ENCODE peak calls at places on chromosomes 16 and 17, in five cellular contexts. One of them, this sample, is unnamed.

GRCh38 chr16:67158637-67159600 is 790 bp downstream of the TRADD start:
- DNase-seq in A549: peak
- DNase-seq in H1: peak
- DNase-seq in GM12878: peak
- DNase-seq in HepG2: peak
- DNase-seq in this sample: peak

GRCh38 chr17:65190467-65191095 is 53.4 kb downstream of the RGS9 start:
- DNase-seq in A549: no peak
- DNase-seq in H1: no peak
- DNase-seq in GM12878: no peak
- DNase-seq in HepG2: no peak
- DNase-seq in this sample: no peak

GRCh38 chr16:29745126-29745852 is 501 bp downstream of the C16orf54 start:
- DNase-seq in A549: no peak
- DNase-seq in H1: no peak
- DNase-seq in GM12878: no peak
- DNase-seq in HepG2: no peak
- DNase-seq in this sample: no peak

GRCh38 chr17:41835214-41835799 is 725 bp downstream of the NT5C3B start:
- DNase-seq in A549: no peak
- DNase-seq in H1: no peak
- DNase-seq in GM12878: no peak
- DNase-seq in HepG2: no peak
- DNase-seq in this sample: no peak

GRCh38 chr16:85715169-85716015 is 26.6 kb upstream of the GINS2 start:
- DNase-seq in A549: no peak
- DNase-seq in H1: no peak
- DNase-seq in GM12878: no peak
- DNase-seq in HepG2: no peak
- DNase-seq in this sample: no peak

GRCh38 chr16:63998-64913 is 8.2 kb downstream of the RHBDF1 start:
- DNase-seq in A549: no peak
- DNase-seq in H1: no peak
- DNase-seq in GM12878: no peak
- DNase-seq in HepG2: no peak
- DNase-seq in this sample: no peak

GRCh38 chr17:73705594-73705993 is 61.3 kb upstream of the SDK2 start:
- DNase-seq in A549: peak
- DNase-seq in H1: no peak
- DNase-seq in GM12878: no peak
- DNase-seq in HepG2: no peak
- DNase-seq in this sample: no peak

GRCh38 chr17:47687748-47688147 is 6.2 kb upstream of the TBKBP1 start:
- DNase-seq in A549: no peak
- DNase-seq in H1: peak
- DNase-seq in GM12878: no peak
- DNase-seq in HepG2: no peak
- DNase-seq in this sample: peak

GRCh38 chr17:39400547-39401411 is 647 bp downstream of the FBXL20 start:
- DNase-seq in A549: no peak
- DNase-seq in H1: no peak
- DNase-seq in GM12878: no peak
- DNase-seq in HepG2: no peak
- DNase-seq in this sample: no peak

GRCh38 chr16:17070882-17071592 is 399.7 kb downstream of the XYLT1 start:
- DNase-seq in A549: peak
- DNase-seq in H1: peak
- DNase-seq in GM12878: peak
- DNase-seq in HepG2: no peak
- DNase-seq in this sample: no peak

GRCh38 chr17:2215616-2216364 is 87.8 kb downstream of the SMG6 start:
- DNase-seq in A549: no peak
- DNase-seq in H1: peak
- DNase-seq in GM12878: no peak
- DNase-seq in HepG2: no peak
- DNase-seq in this sample: no peak

GRCh38 chr16:87832759-87833502 is 36.4 kb downstream of the SLC7A5 start:
- DNase-seq in A549: peak
- DNase-seq in H1: no peak
- DNase-seq in GM12878: no peak
- DNase-seq in HepG2: no peak
- DNase-seq in this sample: no peak

GRCh38 chr17:43644081-43644480 is 17.6 kb downstream of the MEOX1 start:
- DNase-seq in A549: no peak
- DNase-seq in H1: no peak
- DNase-seq in GM12878: no peak
- DNase-seq in HepG2: no peak
- DNase-seq in this sample: no peak

GRCh38 chr16:28915181-28915580 is 9.9 kb downstream of the RABEP2 start:
- DNase-seq in A549: peak
- DNase-seq in H1: no peak
- DNase-seq in GM12878: no peak
- DNase-seq in HepG2: no peak
- DNase-seq in this sample: no peak

GRCh38 chr17:55394357-55395021 is 27.1 kb downstream of the MMD start:
- DNase-seq in A549: no peak
- DNase-seq in H1: no peak
- DNase-seq in GM12878: no peak
- DNase-seq in HepG2: peak
- DNase-seq in this sample: no peak

GRCh38 chr17:39573447-39574298 is 34.0 kb downstream of the NEUROD2 start:
- DNase-seq in A549: peak
- DNase-seq in H1: peak
- DNase-seq in GM12878: no peak
- DNase-seq in HepG2: peak
- DNase-seq in this sample: peak

GRCh38 chr17:29091591-29092291 is 48.8 kb downstream of the PIPOX start:
- DNase-seq in A549: no peak
- DNase-seq in H1: no peak
- DNase-seq in GM12878: no peak
- DNase-seq in HepG2: no peak
- DNase-seq in this sample: no peak

GRCh38 chr16:69861276-69862030 is 89.7 kb upstream of the CLEC18A start:
- DNase-seq in A549: no peak
- DNase-seq in H1: no peak
- DNase-seq in GM12878: no peak
- DNase-seq in HepG2: no peak
- DNase-seq in this sample: no peak
- TF ChIP-seq HDAC2 in A549: no peak
- TF ChIP-seq HDAC2 in H1: no peak
- TF ChIP-seq HDAC2 in GM12878: no peak
- TF ChIP-seq HDAC2 in HepG2: no peak
- TF ChIP-seq HDAC2 in this sample: no peak

GRCh38 chr16:65547799-65548446 is 426.1 kb upstream of the CDH11 start:
- DNase-seq in A549: no peak
- DNase-seq in H1: no peak
- DNase-seq in GM12878: no peak
- DNase-seq in HepG2: no peak
- DNase-seq in this sample: no peak
- TF ChIP-seq HDAC2 in A549: no peak
- TF ChIP-seq HDAC2 in H1: no peak
- TF ChIP-seq HDAC2 in GM12878: no peak
- TF ChIP-seq HDAC2 in HepG2: no peak
- TF ChIP-seq HDAC2 in this sample: no peak

GRCh38 chr17:49213399-49213798 is 2.9 kb downstream of the ABI3 start:
- DNase-seq in A549: no peak
- DNase-seq in H1: no peak
- DNase-seq in GM12878: no peak
- DNase-seq in HepG2: no peak
- DNase-seq in this sample: no peak

GRCh38 chr17:49213803-49214202 is 3.3 kb downstream of the ABI3 start:
- DNase-seq in A549: no peak
- DNase-seq in H1: no peak
- DNase-seq in GM12878: no peak
- DNase-seq in HepG2: no peak
- DNase-seq in this sample: no peak

GRCh38 chr17:49210158-49211029 is at the start of the genes ABI3 and GNGT2:
- DNase-seq in A549: no peak
- DNase-seq in H1: peak
- DNase-seq in GM12878: peak
- DNase-seq in HepG2: no peak
- DNase-seq in this sample: no peak

GRCh38 chr17:49204521-49204920 is 5.9 kb downstream of the GNGT2 start:
- DNase-seq in A549: no peak
- DNase-seq in H1: no peak
- DNase-seq in GM12878: no peak
- DNase-seq in HepG2: no peak
- DNase-seq in this sample: no peak

DNA sequence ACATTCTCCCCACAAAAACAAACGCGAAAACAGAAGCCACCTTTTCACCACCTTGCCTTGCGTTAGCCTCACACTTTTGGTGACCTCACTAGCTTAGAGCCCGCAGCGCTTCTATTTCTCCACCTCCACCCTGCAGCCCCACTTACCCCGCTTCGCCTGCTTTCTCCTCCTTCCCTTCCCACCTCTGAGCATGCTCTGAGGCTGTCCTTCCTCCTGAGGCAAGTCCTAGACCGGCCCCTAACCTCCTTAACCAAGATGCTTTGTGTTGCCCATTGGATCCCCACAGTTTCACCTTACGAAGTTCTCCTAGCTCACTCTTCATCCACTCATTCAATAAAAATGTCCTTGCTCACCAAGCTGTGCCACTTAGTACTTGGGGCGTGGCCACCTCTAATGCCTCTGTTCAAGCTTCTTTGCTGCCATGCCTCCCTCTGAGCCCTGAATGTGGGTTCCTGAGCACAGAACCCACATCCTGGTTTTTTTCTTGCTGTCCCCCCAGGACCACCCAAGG is 1.3 kb downstream of the GNGT2 start:
- DNase-seq in A549: no peak
- DNase-seq in H1: no peak
- DNase-seq in GM12878: no peak
- DNase-seq in HepG2: no peak
- DNase-seq in this sample: no peak
- TF ChIP-seq HDAC2 in A549: no peak
- TF ChIP-seq HDAC2 in H1: no peak
- TF ChIP-seq HDAC2 in GM12878: no peak
- TF ChIP-seq HDAC2 in HepG2: no peak
- TF ChIP-seq HDAC2 in this sample: no peak

GRCh38 chr16:80158766-80159165 is 382.0 kb upstream of the DYNLRB2 start:
- DNase-seq in A549: peak
- DNase-seq in H1: no peak
- DNase-seq in GM12878: no peak
- DNase-seq in HepG2: no peak
- DNase-seq in this sample: no peak
- TF ChIP-seq HDAC2 in A549: no peak
- TF ChIP-seq HDAC2 in H1: no peak
- TF ChIP-seq HDAC2 in GM12878: no peak
- TF ChIP-seq HDAC2 in HepG2: no peak
- TF ChIP-seq HDAC2 in this sample: no peak

GRCh38 chr16:26344976-26345375 is 653.2 kb downstream of the HS3ST4 start:
- DNase-seq in A549: no peak
- DNase-seq in H1: no peak
- DNase-seq in GM12878: no peak
- DNase-seq in HepG2: no peak
- DNase-seq in this sample: no peak

GRCh38 chr16:26345951-26346350 is 654.2 kb downstream of the HS3ST4 start:
- DNase-seq in A549: no peak
- DNase-seq in H1: no peak
- DNase-seq in GM12878: no peak
- DNase-seq in HepG2: no peak
- DNase-seq in this sample: no peak

DNA sequence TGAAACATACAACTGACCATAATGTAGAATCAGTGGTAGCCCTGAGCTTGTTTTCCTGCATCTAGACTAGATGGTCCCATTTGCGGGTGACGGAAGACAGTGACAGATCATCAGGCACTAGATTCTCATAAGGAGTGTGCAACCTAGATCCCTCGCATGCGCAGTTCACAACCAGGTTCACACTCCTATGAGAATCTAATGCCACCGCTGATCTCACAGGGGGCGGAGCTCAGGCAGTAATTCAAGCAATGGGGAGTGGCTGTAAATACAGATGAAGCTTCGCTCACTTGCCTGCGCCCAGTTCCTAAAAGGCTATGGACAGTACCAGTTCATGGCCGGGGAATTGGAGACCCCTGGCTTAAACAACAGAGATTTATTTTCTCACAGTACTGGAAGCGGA is 656.3 kb downstream of the HS3ST4 start:
- DNase-seq in A549: no peak
- DNase-seq in H1: no peak
- DNase-seq in GM12878: no peak
- DNase-seq in HepG2: no peak
- DNase-seq in this sample: no peak
- TF ChIP-seq HDAC2 in A549: no peak
- TF ChIP-seq HDAC2 in H1: no peak
- TF ChIP-seq HDAC2 in GM12878: no peak
- TF ChIP-seq HDAC2 in HepG2: no peak
- TF ChIP-seq HDAC2 in this sample: no peak

GRCh38 chr17:70716551-70716950 is 547.2 kb downstream of the KCNJ2 start:
- DNase-seq in A549: no peak
- DNase-seq in H1: no peak
- DNase-seq in GM12878: no peak
- DNase-seq in HepG2: no peak
- DNase-seq in this sample: no peak
- TF ChIP-seq HDAC2 in A549: no peak
- TF ChIP-seq HDAC2 in H1: no peak
- TF ChIP-seq HDAC2 in GM12878: no peak
- TF ChIP-seq HDAC2 in HepG2: no peak
- TF ChIP-seq HDAC2 in this sample: no peak

GRCh38 chr17:52027081-52027480 is 131.4 kb downstream of the CA10 start:
- DNase-seq in A549: no peak
- DNase-seq in H1: no peak
- DNase-seq in GM12878: no peak
- DNase-seq in HepG2: no peak
- DNase-seq in this sample: no peak
- TF ChIP-seq HDAC2 in A549: no peak
- TF ChIP-seq HDAC2 in H1: no peak
- TF ChIP-seq HDAC2 in GM12878: no peak
- TF ChIP-seq HDAC2 in HepG2: no peak
- TF ChIP-seq HDAC2 in this sample: no peak